ENCODE peak calls at places on chromosomes 4 and X, in five cellular contexts. One of them, this sample, is unnamed.

GRCh38 chrX:150683536-150684146 is 9.6 kb upstream of the MTMR1 start:
- DNase-seq in lower lobe of right lung: no peak
- DNase-seq in fibroblast of lung: no peak
- DNase-seq in WERI-Rb-1: peak; percentile 20
- DNase-seq in PC-3: peak; percentile 74
- DNase-seq in this sample: no peak

GRCh38 chr4:182885738-182886077 is 31.5 kb downstream of the DCTD start:
- DNase-seq in lower lobe of right lung: no peak
- DNase-seq in fibroblast of lung: peak; percentile 49
- DNase-seq in WERI-Rb-1: no peak
- DNase-seq in PC-3: no peak
- DNase-seq in this sample: no peak

GRCh38 chr4:169314906-169315305 is 44.1 kb upstream of the SH3RF1 start:
- DNase-seq in fibroblast of lung: peak; percentile 67
- DNase-seq in lower lobe of right lung: peak; percentile 61
- DNase-seq in PC-3: peak; percentile 77
- DNase-seq in WERI-Rb-1: no peak
- DNase-seq in this sample: peak; percentile 79

GRCh38 chrX:44675364-44676024 is 132.8 kb upstream of the FUNDC1 start:
- DNase-seq in lower lobe of right lung: no peak
- DNase-seq in fibroblast of lung: peak; percentile 96
- DNase-seq in WERI-Rb-1: no peak
- DNase-seq in PC-3: peak; percentile 53
- DNase-seq in this sample: peak; percentile 41

GRCh38 chrX:67546496-67547423 is 2.9 kb downstream of the AR start:
- DNase-seq in lower lobe of right lung: no peak
- DNase-seq in PC-3: no peak
- DNase-seq in WERI-Rb-1: no peak
- DNase-seq in fibroblast of lung: no peak
- DNase-seq in this sample: no peak

GRCh38 chrX:102867254-102867653 is 69.8 kb upstream of the RAB40AL start:
- DNase-seq in lower lobe of right lung: no peak
- DNase-seq in PC-3: no peak
- DNase-seq in WERI-Rb-1: no peak
- DNase-seq in fibroblast of lung: no peak
- DNase-seq in this sample: no peak

GRCh38 chrX:118536687-118537461 is 41.3 kb downstream of the DOCK11 start:
- DNase-seq in lower lobe of right lung: no peak
- DNase-seq in PC-3: peak; percentile 10
- DNase-seq in WERI-Rb-1: no peak
- DNase-seq in fibroblast of lung: peak; percentile 48
- DNase-seq in this sample: no peak

GRCh38 chrX:135009057-135009605 is 13.2 kb downstream of the RTL8B start:
- DNase-seq in fibroblast of lung: no peak
- DNase-seq in lower lobe of right lung: no peak
- DNase-seq in WERI-Rb-1: no peak
- DNase-seq in PC-3: no peak
- DNase-seq in this sample: no peak

GRCh38 chr4:184548651-184549341 is 74.4 kb upstream of the IRF2 start:
- DNase-seq in WERI-Rb-1: no peak
- DNase-seq in fibroblast of lung: no peak
- DNase-seq in lower lobe of right lung: no peak
- DNase-seq in PC-3: no peak
- DNase-seq in this sample: peak; percentile 24

GRCh38 chrX:40189018-40189417 is 91.3 kb upstream of the BCOR start:
- DNase-seq in lower lobe of right lung: no peak
- DNase-seq in PC-3: no peak
- DNase-seq in fibroblast of lung: peak; percentile 55
- DNase-seq in WERI-Rb-1: no peak
- DNase-seq in this sample: no peak

GRCh38 chr4:108166441-108167315 is 2.1 kb downstream of the LEF1 start:
- DNase-seq in lower lobe of right lung: no peak
- DNase-seq in fibroblast of lung: peak; percentile 33
- DNase-seq in PC-3: peak; percentile 16
- DNase-seq in WERI-Rb-1: peak; percentile 43
- DNase-seq in this sample: no peak

GRCh38 chr4:98546910-98547544 is 111.4 kb downstream of the TSPAN5 start:
- DNase-seq in PC-3: no peak
- DNase-seq in fibroblast of lung: peak; percentile 71
- DNase-seq in lower lobe of right lung: no peak
- DNase-seq in WERI-Rb-1: no peak
- DNase-seq in this sample: no peak

GRCh38 chr4:177093964-177094363 is 215.7 kb upstream of the NEIL3 start:
- DNase-seq in PC-3: no peak
- DNase-seq in lower lobe of right lung: no peak
- DNase-seq in WERI-Rb-1: no peak
- DNase-seq in fibroblast of lung: peak; percentile 33
- DNase-seq in this sample: no peak
- H3K27ac ChIP-seq in PC-3: no peak overlapping the region
- H3K27ac ChIP-seq in lower lobe of right lung: no peak overlapping the region
- H3K27ac ChIP-seq in WERI-Rb-1: no peak overlapping the region
- H3K27ac ChIP-seq in fibroblast of lung: no peak overlapping the region
- H3K27ac ChIP-seq in this sample: no peak overlapping the region

DNA sequence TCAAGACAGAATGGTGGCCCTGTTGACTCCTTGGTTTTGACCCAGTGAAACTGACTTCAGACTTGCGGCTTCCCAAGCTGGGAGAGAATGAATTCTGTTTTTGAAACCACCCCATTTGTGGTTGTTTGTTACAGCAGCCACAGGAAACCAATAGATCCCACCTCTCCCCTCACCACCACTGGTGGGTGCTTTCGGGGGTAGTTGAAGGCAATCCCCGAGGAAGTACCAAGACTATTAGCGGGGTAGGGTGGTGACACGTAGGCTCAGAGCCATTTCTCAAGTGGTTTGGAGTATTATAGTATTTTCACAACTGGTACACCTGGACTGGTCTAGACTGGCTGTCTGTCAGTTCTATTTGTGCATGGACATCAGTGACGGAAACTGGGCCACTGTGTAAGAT is 189.1 kb upstream of the RBPJ start:
- DNase-seq in WERI-Rb-1: no peak
- DNase-seq in fibroblast of lung: no peak
- DNase-seq in PC-3: no peak
- DNase-seq in lower lobe of right lung: no peak
- DNase-seq in this sample: no peak
- TF ChIP-seq CTCF in WERI-Rb-1: no peak
- TF ChIP-seq CTCF in fibroblast of lung: no peak
- TF ChIP-seq CTCF in PC-3: no peak
- TF ChIP-seq CTCF in lower lobe of right lung: no peak
- TF ChIP-seq CTCF in this sample: no peak

DNA sequence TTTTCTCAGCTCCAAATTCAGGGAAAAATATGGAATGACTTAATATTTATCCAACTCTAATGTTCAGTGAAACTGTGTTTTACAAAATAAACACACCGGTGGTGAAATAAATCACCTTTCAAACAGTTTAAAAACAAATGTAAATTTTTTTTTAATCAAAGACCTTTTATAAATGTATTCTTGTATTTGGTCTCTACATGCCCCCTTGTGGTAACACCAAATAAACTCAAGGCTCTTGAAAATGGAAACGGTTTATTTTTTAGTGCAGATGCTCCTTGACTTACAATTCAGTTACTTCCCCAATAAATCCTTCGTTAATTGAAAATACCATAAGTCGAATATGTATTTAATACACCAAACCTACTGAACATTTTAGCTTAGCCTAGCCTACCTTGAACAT is 45.9 kb upstream of the ITM2A start:
- DNase-seq in PC-3: peak; percentile 39
- DNase-seq in fibroblast of lung: no peak
- DNase-seq in WERI-Rb-1: no peak
- DNase-seq in lower lobe of right lung: no peak
- DNase-seq in this sample: no peak
- H3K4me3 ChIP-seq in PC-3: peak overlapping the region; percentile 53
- H3K4me3 ChIP-seq in fibroblast of lung: no peak overlapping the region
- H3K4me3 ChIP-seq in WERI-Rb-1: no peak overlapping the region
- H3K4me3 ChIP-seq in lower lobe of right lung: peak overlapping the region; percentile 27
- H3K4me3 ChIP-seq in this sample: peak overlapping the region; percentile 52

GRCh38 chr4:63729519-63729918 is 679.7 kb downstream of the TECRL start:
- DNase-seq in WERI-Rb-1: no peak
- DNase-seq in PC-3: no peak
- DNase-seq in fibroblast of lung: no peak
- DNase-seq in lower lobe of right lung: no peak
- DNase-seq in this sample: no peak
- H3K27ac ChIP-seq in WERI-Rb-1: no peak overlapping the region
- H3K27ac ChIP-seq in PC-3: no peak overlapping the region
- H3K27ac ChIP-seq in fibroblast of lung: no peak overlapping the region
- H3K27ac ChIP-seq in lower lobe of right lung: no peak overlapping the region
- H3K27ac ChIP-seq in this sample: no peak overlapping the region